ENCODE peak calls at places on chromosomes 16 and 17, in six cellular contexts. J, U, N, F, V and O are unnamed samples.

GRCh38 chr17:77644981-77645380 is 313.5 kb upstream of the TNRC6C start:
- DNase-seq in J (peak), F (no peak), V (peak), U (no peak), N (no peak), O (peak)

GRCh38 chr17:73359987-73360410 is 48.2 kb upstream of the CDC42EP4 start:
- DNase-seq in N (no peak), F (no peak), U (no peak), V (no peak), J (no peak), O (no peak)

GRCh38 chr16:17437142-17437720 is 33.5 kb downstream of the XYLT1 start:
- DNase-seq in J (no peak), F (no peak), N (no peak), V (no peak), U (no peak), O (no peak)

GRCh38 chr16:19410435-19411153 is 7.1 kb upstream of the TMC5 start:
- DNase-seq in F (no peak), J (peak), U (peak), N (peak), V (no peak), O (no peak)

GRCh38 chr17:50817142-50817751 is 18.1 kb upstream of the WFIKKN2 start:
- DNase-seq in J (peak), U (peak), V (peak), N (peak), F (peak), O (peak)

GRCh38 chr17:79201536-79202227 is 127.1 kb downstream of the ENGASE start:
- DNase-seq in F (no peak), N (no peak), J (no peak), V (no peak), U (peak), O (no peak)

GRCh38 chr17:40560592-40561293 is 4.5 kb downstream of the CCR7 start:
- DNase-seq in N (no peak), J (peak), V (peak), U (peak), F (peak), O (peak)

GRCh38 chr17:75739174-75739573 is 17.9 kb downstream of the ITGB4 start:
- DNase-seq in J (no peak), F (no peak), N (no peak), V (no peak), U (no peak), O (no peak)

GRCh38 chr17:74290340-74290739 is 16.3 kb downstream of the DNAI2 start:
- DNase-seq in F (no peak), U (no peak), V (no peak), J (no peak), N (no peak), O (no peak)

GRCh38 chr17:63029520-63029919 is 63.5 kb downstream of the TANC2 start:
- DNase-seq in U (peak), J (no peak), F (no peak), V (no peak), N (no peak), O (no peak)

GRCh38 chr16:57962756-57963155 is 8.2 kb downstream of the CNGB1 start:
- DNase-seq in U (no peak), F (no peak), J (no peak), N (no peak), V (no peak), O (no peak)

GRCh38 chr16:76428858-76429257 is 151.7 kb downstream of the CNTNAP4 start:
- DNase-seq in U (peak), F (no peak), N (no peak), J (no peak), V (no peak), O (no peak)

GRCh38 chr16:27980076-27980775 is 83.3 kb downstream of the GSG1L start:
- DNase-seq in V (no peak), N (no peak), F (no peak), J (no peak), U (no peak), O (no peak)

GRCh38 chr17:41377546-41377945 is 4.6 kb downstream of the KRT34 start:
- DNase-seq in J (no peak), V (no peak), F (no peak), N (no peak), U (no peak), O (no peak)

GRCh38 chr17:39939588-39940419 is 12.3 kb downstream of the LRRC3C start:
- DNase-seq in N (peak), J (peak), F (no peak), U (peak), V (no peak), O (peak)

GRCh38 chr16:68972720-68973119 is 129.4 kb downstream of the TANGO6 start:
- DNase-seq in V (no peak), N (no peak), U (peak), F (no peak), J (no peak), O (no peak)

GRCh38 chr16:85136213-85136704 is 24.0 kb upstream of the CIBAR2 start:
- DNase-seq in V (no peak), F (no peak), N (no peak), U (no peak), J (no peak), O (no peak)

GRCh38 chr16:1351582-1352362 is at the start of the genes GNPTG and TSR3:
- DNase-seq in J (peak), F (peak), U (peak), N (peak), V (peak), O (peak)

GRCh38 chr16:58855291-58855823 is 121.2 kb upstream of the GOT2 start:
- DNase-seq in V (no peak), U (no peak), F (no peak), N (no peak), J (no peak), O (no peak)

GRCh38 chr17:48542956-48543853 is 1.7 kb downstream of the HOXB2 start:
- DNase-seq in U (peak), J (peak), V (peak), F (peak), N (peak), O (peak)

GRCh38 chr16:58265480-58266052 is 29.3 kb downstream of the PRSS54 start:
- DNase-seq in U (no peak), J (no peak), V (no peak), N (no peak), F (no peak), O (no peak)

GRCh38 chr16:88772871-88773811 is 11.9 kb downstream of the PIEZO1 start:
- DNase-seq in F (no peak), J (no peak), N (no peak), U (peak), V (no peak), O (no peak)

GRCh38 chr16:1559446-1559975 is 26.0 kb downstream of the TMEM204 start:
- DNase-seq in V (no peak), N (no peak), U (no peak), J (no peak), F (peak), O (peak)

GRCh38 chr16:31200821-31201510 is 1.6 kb downstream of the PYCARD start:
- DNase-seq in J (no peak), V (no peak), U (no peak), N (no peak), F (peak), O (peak)

GRCh38 chr16:51129105-51129504 is 22.0 kb downstream of the SALL1 start:
- DNase-seq in N (no peak), V (no peak), J (no peak), U (no peak), F (no peak), O (no peak)

GRCh38 chr16:49700928-49701685 is 154.8 kb downstream of the ZNF423 start:
- DNase-seq in F (no peak), V (no peak), J (no peak), N (no peak), U (no peak), O (no peak)

GRCh38 chr16:53029971-53030370 is 22.7 kb downstream of the CHD9NB start:
- DNase-seq in F (no peak), V (no peak), J (no peak), U (no peak), N (no peak), O (no peak)

GRCh38 chr17:59621771-59622170 is 2.1 kb downstream of the CLTC start:
- DNase-seq in J (no peak), N (no peak), V (no peak), F (no peak), U (no peak), O (no peak)